ENCODE peak calls at places on chromosomes 7 and 10, in five cellular contexts. N, E, X, H and D are unnamed samples.

GRCh38 chr7:149161241-149161848 is 14.1 kb downstream of the ZNF398 start:
- DNase-seq in X (no peak), H (no peak), N (no peak), E (no peak), D (no peak)

GRCh38 chr7:2181077-2181854 is 51.5 kb downstream of the MAD1L1 start:
- DNase-seq in E (no peak), H (no peak), X (no peak), N (no peak), D (no peak)

GRCh38 chr7:77679608-77680007 is 16.7 kb upstream of the RSBN1L start:
- DNase-seq in N (no peak), H (no peak), E (no peak), X (no peak), D (no peak)

GRCh38 chr7:159078911-159079270 is 65.8 kb downstream of the VIPR2 start:
- DNase-seq in H (no peak), E (no peak), X (no peak), N (no peak), D (no peak)

GRCh38 chr10:112421731-112422130 is 25.0 kb downstream of the ZDHHC6 start:
- DNase-seq in H (no peak), N (no peak), E (no peak), X (no peak), D (no peak)

GRCh38 chr10:132925071-132925561 is 17.3 kb downstream of the CFAP46 start:
- DNase-seq in E (no peak), X (no peak), N (no peak), H (no peak), D (no peak)

GRCh38 chr7:121798896-121799295 is 74.1 kb upstream of the PTPRZ1 start:
- DNase-seq in H (no peak), N (no peak), X (no peak), E (no peak), D (no peak)

GRCh38 chr10:112912441-112912911 is 37.6 kb upstream of the TCF7L2 start:
- DNase-seq in N (peak), H (peak), E (no peak), X (no peak), D (no peak)

GRCh38 chr7:20441886-20442505 is 111.3 kb downstream of the ITGB8 start:
- DNase-seq in E (no peak), N (no peak), X (no peak), H (no peak), D (no peak)

GRCh38 chr7:64875658-64876406 is 27.2 kb upstream of the ZNF273 start:
- DNase-seq in X (no peak), N (no peak), E (no peak), H (no peak), D (no peak)

GRCh38 chr7:517848-518629 is 1.6 kb downstream of the PDGFA start:
- DNase-seq in N (peak), H (no peak), X (peak), E (peak), D (no peak)

GRCh38 chr10:79241990-79242619 is 105.2 kb upstream of the PPIF start:
- DNase-seq in H (no peak), X (peak), N (peak), E (peak), D (no peak)
- TF ChIP-seq POLR2A in H (no peak), X (peak), N (no peak), E (no peak), D (no peak)

DNA sequence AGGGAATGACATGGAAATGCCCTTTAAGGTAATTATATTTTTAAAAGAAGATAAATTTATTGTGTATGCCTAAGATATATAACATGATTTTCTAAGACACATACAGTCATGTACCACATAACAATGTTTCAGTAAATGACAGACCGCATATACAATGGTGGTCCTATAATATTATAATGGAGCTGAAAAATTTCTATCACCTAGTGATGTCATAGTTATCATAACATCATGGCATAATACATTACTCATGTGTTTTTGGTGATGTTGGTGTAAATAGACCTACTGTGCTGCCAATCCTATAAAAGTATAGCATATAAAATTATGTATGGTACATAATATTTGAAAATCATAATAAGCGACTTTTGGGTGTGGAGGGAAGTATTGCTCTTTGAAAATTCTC is 237.3 kb upstream of the SLC26A5 start:
- DNase-seq in X (no peak), H (no peak), E (no peak), N (no peak), D (no peak)
- TF ChIP-seq POLR2A in X (no peak), H (no peak), E (no peak), N (no peak), D (no peak)

GRCh38 chr7:43584200-43584586 is 1.3 kb downstream of the STK17A start:
- DNase-seq in E (peak), H (peak), X (peak), N (peak), D (peak)
- TF ChIP-seq POLR2A in E (no peak), H (peak), X (no peak), N (no peak), D (no peak)

GRCh38 chr7:6889252-6889812 is 63.3 kb upstream of the CCZ1B start:
- DNase-seq in N (no peak), X (no peak), E (no peak), H (no peak), D (no peak)
- TF ChIP-seq POLR2A in N (no peak), X (no peak), E (no peak), H (no peak), D (no peak)